ENCODE peak calls at places on chromosomes 12 and 14, in eight cellular contexts. One of them, this sample, is unnamed.

GRCh38 chr12:104358353-104359003 is 54.9 kb downstream of the EID3 start:
- DNase-seq in mesothelial cell of epicardium: no peak
- DNase-seq in Calu3: peak
- DNase-seq in GM20000: peak
- DNase-seq in neural crest cell: peak
- DNase-seq in H9: peak
- DNase-seq in cardiac fibroblast: peak
- DNase-seq in fibroblast of pulmonary artery: peak
- DNase-seq in this sample: peak

GRCh38 chr12:38886064-38886463 is 19.3 kb downstream of the CPNE8 start:
- DNase-seq in mesothelial cell of epicardium: no peak
- DNase-seq in Calu3: peak
- DNase-seq in GM20000: no peak
- DNase-seq in neural crest cell: no peak
- DNase-seq in H9: no peak
- DNase-seq in cardiac fibroblast: peak
- DNase-seq in fibroblast of pulmonary artery: peak
- DNase-seq in this sample: no peak

GRCh38 chr14:75046275-75046674 is 5.0 kb downstream of the MLH3 start:
- DNase-seq in mesothelial cell of epicardium: no peak
- DNase-seq in Calu3: no peak
- DNase-seq in GM20000: no peak
- DNase-seq in neural crest cell: no peak
- DNase-seq in H9: no peak
- DNase-seq in cardiac fibroblast: no peak
- DNase-seq in fibroblast of pulmonary artery: no peak
- DNase-seq in this sample: no peak

GRCh38 chr14:91311284-91311662 is 66.8 kb upstream of the GPR68 start:
- DNase-seq in mesothelial cell of epicardium: no peak
- DNase-seq in Calu3: no peak
- DNase-seq in GM20000: no peak
- DNase-seq in neural crest cell: no peak
- DNase-seq in H9: no peak
- DNase-seq in cardiac fibroblast: no peak
- DNase-seq in fibroblast of pulmonary artery: no peak
- DNase-seq in this sample: no peak

GRCh38 chr14:69107407-69108003 is 45.4 kb downstream of the DCAF5 start:
- DNase-seq in mesothelial cell of epicardium: no peak
- DNase-seq in Calu3: peak
- DNase-seq in GM20000: peak
- DNase-seq in neural crest cell: no peak
- DNase-seq in H9: peak
- DNase-seq in cardiac fibroblast: peak
- DNase-seq in fibroblast of pulmonary artery: peak
- DNase-seq in this sample: no peak

GRCh38 chr14:23078692-23079116 is 16.2 kb downstream of the ACIN1 start:
- DNase-seq in mesothelial cell of epicardium: no peak
- DNase-seq in Calu3: peak
- DNase-seq in GM20000: no peak
- DNase-seq in neural crest cell: no peak
- DNase-seq in H9: no peak
- DNase-seq in cardiac fibroblast: peak
- DNase-seq in fibroblast of pulmonary artery: peak
- DNase-seq in this sample: no peak

GRCh38 chr12:104108755-104109445 is 29.1 kb downstream of the NFYB start:
- DNase-seq in mesothelial cell of epicardium: peak
- DNase-seq in Calu3: peak
- DNase-seq in GM20000: peak
- DNase-seq in neural crest cell: peak
- DNase-seq in H9: peak
- DNase-seq in cardiac fibroblast: peak
- DNase-seq in fibroblast of pulmonary artery: peak
- DNase-seq in this sample: peak

GRCh38 chr14:53979747-53980642 is 23.4 kb upstream of the BMP4 start:
- DNase-seq in mesothelial cell of epicardium: no peak
- DNase-seq in Calu3: no peak
- DNase-seq in GM20000: no peak
- DNase-seq in neural crest cell: no peak
- DNase-seq in H9: peak
- DNase-seq in cardiac fibroblast: peak
- DNase-seq in fibroblast of pulmonary artery: peak
- DNase-seq in this sample: peak

GRCh38 chr14:63288853-63289252 is 29.9 kb downstream of the GPHB5 start:
- DNase-seq in mesothelial cell of epicardium: no peak
- DNase-seq in Calu3: no peak
- DNase-seq in GM20000: no peak
- DNase-seq in neural crest cell: no peak
- DNase-seq in H9: no peak
- DNase-seq in cardiac fibroblast: no peak
- DNase-seq in fibroblast of pulmonary artery: no peak
- DNase-seq in this sample: no peak

GRCh38 chr14:80629606-80630005 is 311.9 kb downstream of the CEP128 start:
- DNase-seq in mesothelial cell of epicardium: no peak
- DNase-seq in Calu3: no peak
- DNase-seq in GM20000: no peak
- DNase-seq in neural crest cell: no peak
- DNase-seq in H9: no peak
- DNase-seq in cardiac fibroblast: peak
- DNase-seq in fibroblast of pulmonary artery: no peak
- DNase-seq in this sample: no peak

GRCh38 chr14:92482621-92483319 is 30.8 kb upstream of the RIN3 start:
- DNase-seq in mesothelial cell of epicardium: peak
- DNase-seq in Calu3: no peak
- DNase-seq in GM20000: no peak
- DNase-seq in neural crest cell: no peak
- DNase-seq in H9: peak
- DNase-seq in cardiac fibroblast: no peak
- DNase-seq in fibroblast of pulmonary artery: no peak
- DNase-seq in this sample: no peak

GRCh38 chr14:57737598-57737997 is 128.3 kb downstream of the SLC35F4 start:
- DNase-seq in mesothelial cell of epicardium: no peak
- DNase-seq in Calu3: no peak
- DNase-seq in GM20000: no peak
- DNase-seq in neural crest cell: no peak
- DNase-seq in H9: no peak
- DNase-seq in cardiac fibroblast: no peak
- DNase-seq in fibroblast of pulmonary artery: no peak
- DNase-seq in this sample: no peak

GRCh38 chr12:122852336-122853275 is 17.3 kb downstream of the HIP1R start:
- DNase-seq in mesothelial cell of epicardium: no peak
- DNase-seq in Calu3: no peak
- DNase-seq in GM20000: no peak
- DNase-seq in neural crest cell: no peak
- DNase-seq in H9: no peak
- DNase-seq in cardiac fibroblast: peak
- DNase-seq in fibroblast of pulmonary artery: peak
- DNase-seq in this sample: no peak

GRCh38 chr12:47652491-47653234 is 53.2 kb downstream of the RPAP3 start:
- DNase-seq in mesothelial cell of epicardium: no peak
- DNase-seq in Calu3: no peak
- DNase-seq in GM20000: no peak
- DNase-seq in neural crest cell: no peak
- DNase-seq in H9: no peak
- DNase-seq in cardiac fibroblast: no peak
- DNase-seq in fibroblast of pulmonary artery: no peak
- DNase-seq in this sample: no peak

GRCh38 chr12:113097716-113098427 is 37.7 kb downstream of the RASAL1 start:
- DNase-seq in mesothelial cell of epicardium: no peak
- DNase-seq in Calu3: no peak
- DNase-seq in GM20000: no peak
- DNase-seq in neural crest cell: no peak
- DNase-seq in H9: peak
- DNase-seq in cardiac fibroblast: peak
- DNase-seq in fibroblast of pulmonary artery: peak
- DNase-seq in this sample: no peak

GRCh38 chr12:23760495-23760894 is 189.0 kb downstream of the SOX5 start:
- DNase-seq in mesothelial cell of epicardium: no peak
- DNase-seq in Calu3: no peak
- DNase-seq in GM20000: no peak
- DNase-seq in neural crest cell: no peak
- DNase-seq in H9: peak
- DNase-seq in cardiac fibroblast: peak
- DNase-seq in fibroblast of pulmonary artery: peak
- DNase-seq in this sample: peak

DNA sequence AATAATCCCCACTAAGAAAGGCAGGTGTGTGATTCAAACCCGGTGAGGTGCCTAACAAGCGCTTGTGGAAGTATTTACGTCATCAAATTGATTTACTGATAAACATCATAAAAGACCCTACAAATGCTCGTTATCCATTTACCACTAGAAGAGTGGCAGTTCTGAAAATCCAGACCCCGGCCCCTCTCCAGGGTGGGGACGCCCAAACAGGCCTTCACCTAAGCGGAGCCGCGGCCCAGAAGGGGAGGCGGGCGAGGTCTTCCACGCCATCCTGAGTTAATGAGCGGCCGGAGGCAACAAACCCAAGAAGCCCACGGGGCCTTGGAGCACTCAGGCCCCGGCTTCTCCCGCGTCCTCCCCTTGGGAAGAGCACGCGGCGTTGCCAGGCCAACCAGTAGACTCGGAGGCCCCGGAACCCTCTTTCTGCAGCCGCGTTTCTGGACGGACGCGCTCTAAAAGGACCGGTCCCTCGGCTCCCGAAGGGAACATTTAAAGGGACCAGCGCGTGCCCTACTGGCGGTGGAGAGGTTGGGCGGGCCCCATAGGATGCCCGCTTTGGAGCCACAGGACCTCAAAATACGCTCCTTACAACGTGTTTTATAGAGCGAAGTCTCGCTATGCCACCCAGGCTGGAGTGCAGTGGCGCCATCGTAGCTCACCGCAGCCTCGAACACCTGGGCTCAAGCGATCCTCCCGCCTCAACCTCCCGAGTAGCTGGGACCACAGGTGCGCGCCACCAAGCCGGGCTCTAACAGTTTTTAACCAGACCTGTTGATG is 3.5 kb downstream of the PTPN21 start:
- DNase-seq in mesothelial cell of epicardium: peak
- DNase-seq in Calu3: peak
- DNase-seq in GM20000: no peak
- DNase-seq in neural crest cell: peak
- DNase-seq in H9: peak
- DNase-seq in cardiac fibroblast: peak
- DNase-seq in fibroblast of pulmonary artery: peak
- DNase-seq in this sample: peak
- TF ChIP-seq CTCF in mesothelial cell of epicardium: no peak
- TF ChIP-seq CTCF in Calu3: peak
- TF ChIP-seq CTCF in GM20000: no peak
- TF ChIP-seq CTCF in neural crest cell: peak
- TF ChIP-seq CTCF in H9: peak
- TF ChIP-seq CTCF in cardiac fibroblast: peak
- TF ChIP-seq CTCF in fibroblast of pulmonary artery: peak
- TF ChIP-seq CTCF in this sample: no peak

GRCh38 chr14:60656755-60657608 is 7.7 kb upstream of the SIX1 start:
- DNase-seq in mesothelial cell of epicardium: peak
- DNase-seq in Calu3: peak
- DNase-seq in GM20000: peak
- DNase-seq in neural crest cell: peak
- DNase-seq in H9: peak
- DNase-seq in cardiac fibroblast: peak
- DNase-seq in fibroblast of pulmonary artery: peak
- DNase-seq in this sample: peak
- TF ChIP-seq CTCF in mesothelial cell of epicardium: no peak
- TF ChIP-seq CTCF in Calu3: peak
- TF ChIP-seq CTCF in GM20000: peak
- TF ChIP-seq CTCF in neural crest cell: peak
- TF ChIP-seq CTCF in H9: peak
- TF ChIP-seq CTCF in cardiac fibroblast: peak
- TF ChIP-seq CTCF in fibroblast of pulmonary artery: peak
- TF ChIP-seq CTCF in this sample: no peak

DNA sequence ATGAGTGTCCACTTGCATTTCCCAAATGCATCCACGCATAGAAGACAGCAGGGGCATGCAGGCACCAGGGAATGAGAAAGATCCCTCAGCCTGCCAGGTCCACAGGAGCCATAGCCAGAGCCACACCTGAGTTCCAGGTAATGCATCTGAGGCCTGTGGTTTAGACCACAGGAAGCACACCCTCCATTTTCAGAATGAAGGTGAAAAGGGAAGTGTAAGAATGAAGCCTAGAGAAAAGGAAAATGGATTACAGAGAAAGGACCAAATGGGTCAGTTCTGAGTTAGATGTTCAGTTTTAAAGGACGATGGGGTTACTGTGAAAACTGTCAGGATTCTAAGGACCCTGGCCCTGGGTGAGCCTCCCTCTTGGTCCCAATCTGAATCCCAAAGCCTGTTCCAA is 1283.2 kb downstream of the TMEM121 start:
- DNase-seq in mesothelial cell of epicardium: no peak
- DNase-seq in Calu3: no peak
- DNase-seq in GM20000: no peak
- DNase-seq in neural crest cell: no peak
- DNase-seq in H9: no peak
- DNase-seq in cardiac fibroblast: no peak
- DNase-seq in fibroblast of pulmonary artery: no peak
- DNase-seq in this sample: no peak
- TF ChIP-seq CTCF in mesothelial cell of epicardium: no peak
- TF ChIP-seq CTCF in Calu3: no peak
- TF ChIP-seq CTCF in GM20000: no peak
- TF ChIP-seq CTCF in neural crest cell: no peak
- TF ChIP-seq CTCF in H9: no peak
- TF ChIP-seq CTCF in cardiac fibroblast: no peak
- TF ChIP-seq CTCF in fibroblast of pulmonary artery: no peak
- TF ChIP-seq CTCF in this sample: no peak

GRCh38 chr14:61703342-61704129 is 8.2 kb downstream of the HIF1A start:
- DNase-seq in mesothelial cell of epicardium: no peak
- DNase-seq in Calu3: no peak
- DNase-seq in GM20000: no peak
- DNase-seq in neural crest cell: no peak
- DNase-seq in H9: no peak
- DNase-seq in cardiac fibroblast: peak
- DNase-seq in fibroblast of pulmonary artery: peak
- DNase-seq in this sample: no peak

GRCh38 chr14:61704554-61704953 is 9.2 kb downstream of the HIF1A start:
- DNase-seq in mesothelial cell of epicardium: no peak
- DNase-seq in Calu3: no peak
- DNase-seq in GM20000: no peak
- DNase-seq in neural crest cell: no peak
- DNase-seq in H9: no peak
- DNase-seq in cardiac fibroblast: peak
- DNase-seq in fibroblast of pulmonary artery: peak
- DNase-seq in this sample: no peak

GRCh38 chr14:61700104-61700886 is 5.0 kb downstream of the HIF1A start:
- DNase-seq in mesothelial cell of epicardium: no peak
- DNase-seq in Calu3: no peak
- DNase-seq in GM20000: no peak
- DNase-seq in neural crest cell: no peak
- DNase-seq in H9: no peak
- DNase-seq in cardiac fibroblast: peak
- DNase-seq in fibroblast of pulmonary artery: peak
- DNase-seq in this sample: no peak

GRCh38 chr14:61699092-61699491 is 3.8 kb downstream of the HIF1A start:
- DNase-seq in mesothelial cell of epicardium: no peak
- DNase-seq in Calu3: no peak
- DNase-seq in GM20000: no peak
- DNase-seq in neural crest cell: no peak
- DNase-seq in H9: no peak
- DNase-seq in cardiac fibroblast: peak
- DNase-seq in fibroblast of pulmonary artery: peak
- DNase-seq in this sample: no peak

DNA sequence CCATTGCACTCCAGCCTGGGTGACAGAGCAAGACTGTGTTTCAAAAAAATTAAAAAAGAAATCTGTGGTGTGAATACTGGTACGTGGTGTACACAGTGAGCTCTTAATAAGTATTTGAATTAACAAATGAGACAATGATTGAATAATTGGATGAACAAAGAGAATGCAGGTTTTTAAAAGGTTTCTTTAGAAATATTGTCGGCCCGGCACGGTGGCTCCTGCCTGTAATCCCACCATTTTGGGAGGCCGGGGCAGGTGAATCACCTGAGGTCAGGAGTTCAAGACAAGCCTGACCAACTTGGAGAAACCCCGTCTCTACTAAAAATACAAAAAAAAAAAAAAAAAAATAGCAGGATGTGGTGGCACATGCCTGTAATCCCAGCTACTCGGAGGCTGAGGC is 6.6 kb downstream of the HIF1A start:
- DNase-seq in mesothelial cell of epicardium: no peak
- DNase-seq in Calu3: peak
- DNase-seq in GM20000: no peak
- DNase-seq in neural crest cell: no peak
- DNase-seq in H9: no peak
- DNase-seq in cardiac fibroblast: peak
- DNase-seq in fibroblast of pulmonary artery: peak
- DNase-seq in this sample: no peak
- TF ChIP-seq CTCF in mesothelial cell of epicardium: no peak
- TF ChIP-seq CTCF in Calu3: no peak
- TF ChIP-seq CTCF in GM20000: no peak
- TF ChIP-seq CTCF in neural crest cell: no peak
- TF ChIP-seq CTCF in H9: no peak
- TF ChIP-seq CTCF in cardiac fibroblast: no peak
- TF ChIP-seq CTCF in fibroblast of pulmonary artery: no peak
- TF ChIP-seq CTCF in this sample: no peak